ENCODE peak calls at places on chromosome 15, in four cellular contexts. J is SK-N-SH, V is colonic mucosa, O is K562. E is an unnamed sample.

GRCh38 chr15:29969587-29970401 is 113.0 kb upstream of the GOLGA8J start:
- DNase-seq in J (no peak), V (no peak), O (no peak), E (no peak)

GRCh38 chr15:78200276-78200930 is 34.0 kb downstream of the ACSBG1 start:
- DNase-seq in J (peak; percentile 3), V (peak; percentile 11), O (no peak), E (no peak)

GRCh38 chr15:94701281-94701985 is 470.1 kb downstream of the MCTP2 start:
- DNase-seq in J (no peak), V (no peak), O (no peak), E (no peak)

GRCh38 chr15:37101634-37102314 is 1.4 kb upstream of the MEIS2 start:
- DNase-seq in J (peak; percentile 78), V (peak; percentile 65), O (peak; percentile 85), E (peak; percentile 80)

GRCh38 chr15:48459571-48460461 is 128.6 kb downstream of the DUT start:
- DNase-seq in J (no peak), V (no peak), O (no peak), E (no peak)

GRCh38 chr15:80418892-80419537 is 14.8 kb downstream of the ARNT2 start:
- DNase-seq in J (peak; percentile 45), V (no peak), O (peak; percentile 41), E (peak; percentile 48)

GRCh38 chr15:50145451-50145872 is 26.4 kb upstream of the ATP8B4 start:
- DNase-seq in J (peak; percentile 67), V (no peak), O (peak; percentile 60), E (peak; percentile 53)

GRCh38 chr15:89912145-89912673 is 543 bp downstream of the ARPIN start:
- DNase-seq in J (peak; percentile 76), V (peak; percentile 79), O (no peak), E (no peak)

GRCh38 chr15:66293085-66293418 is 316 bp upstream of the DIS3L start:
- DNase-seq in J (no peak), V (no peak), O (no peak), E (no peak)

GRCh38 chr15:64460206-64460736 is at the start of gene ZNF609:
- DNase-seq in J (peak; percentile 94), V (peak; percentile 99), O (peak; percentile 95), E (peak; percentile 89)

GRCh38 chr15:50685191-50685975 is 1.2 kb downstream of the TRPM7 start:
- DNase-seq in J (peak; percentile 15), V (no peak), O (no peak), E (no peak)

GRCh38 chr15:64247535-64247905 is 84.7 kb upstream of the PPIB start:
- DNase-seq in J (no peak), V (no peak), O (no peak), E (no peak)

GRCh38 chr15:51967583-51967982 is 4.0 kb downstream of the LEO1 start:
- DNase-seq in J (no peak), V (no peak), O (no peak), E (no peak)

GRCh38 chr15:48250640-48251076 is 44.6 kb downstream of the SLC12A1 start:
- DNase-seq in J (peak; percentile 58), V (peak; percentile 20), O (peak; percentile 32), E (peak; percentile 65)

GRCh38 chr15:48537277-48538113 is 108.0 kb downstream of the FBN1 start:
- DNase-seq in J (no peak), V (no peak), O (no peak), E (no peak)

GRCh38 chr15:29935296-29936020 is 113.2 kb upstream of the TJP1 start:
- DNase-seq in J (no peak), V (peak; percentile 48), O (no peak), E (no peak)

GRCh38 chr15:76147906-76148553 is 88.2 kb downstream of the TMEM266 start:
- DNase-seq in J (peak; percentile 86), V (peak; percentile 73), O (peak; percentile 84), E (peak; percentile 44)

GRCh38 chr15:39781147-39781966 is 1.3 kb downstream of the FSIP1 start:
- DNase-seq in J (no peak), V (no peak), O (no peak), E (no peak)

GRCh38 chr15:81052046-81052445 is 51.3 kb downstream of the TLNRD1 start:
- DNase-seq in J (no peak), V (no peak), O (no peak), E (no peak)

GRCh38 chr15:49830411-49830810 is 209.6 kb downstream of the DTWD1 start:
- DNase-seq in J (no peak), V (no peak), O (no peak), E (no peak)

GRCh38 chr15:79282371-79283251 is at the start of gene ANKRD34C:
- DNase-seq in J (peak; percentile 81), V (no peak), O (no peak), E (no peak)

GRCh38 chr15:88505721-88506120 is 38.2 kb downstream of the MRPS11 start:
- DNase-seq in J (no peak), V (no peak), O (no peak), E (no peak)

GRCh38 chr15:38325290-38325990 is 72.8 kb downstream of the SPRED1 start:
- DNase-seq in J (no peak), V (no peak), O (no peak), E (no peak)

GRCh38 chr15:23035964-23036566 is 3.3 kb downstream of the TUBGCP5 start:
- DNase-seq in J (peak; percentile 73), V (peak; percentile 56), O (peak; percentile 75), E (peak; percentile 67)

GRCh38 chr15:42144841-42145375 is 11.5 kb downstream of the PLA2G4F start:
- DNase-seq in J (no peak), V (no peak), O (no peak), E (no peak)

GRCh38 chr15:65396283-65396964 is 18.6 kb upstream of the IGDCC3 start:
- DNase-seq in J (peak; percentile 60), V (no peak), O (no peak), E (no peak)

GRCh38 chr15:51924146-51925068 is 47.2 kb downstream of the LEO1 start:
- DNase-seq in J (no peak), V (no peak), O (no peak), E (no peak)

GRCh38 chr15:86870846-86871245 is 791.2 kb downstream of the AGBL1 start:
- DNase-seq in J (no peak), V (no peak), O (no peak), E (no peak)

GRCh38 chr15:84658788-84659411 is 901 bp upstream of the NMB start:
- DNase-seq in J (peak; percentile 26), V (no peak), O (no peak), E (no peak)

GRCh38 chr15:65318870-65319356 is 14.4 kb downstream of the RNU5B-1 start:
- DNase-seq in J (peak; percentile 86), V (peak; percentile 81), O (peak; percentile 86), E (peak; percentile 69)

GRCh38 chr15:69836526-69837230 is 261.0 kb downstream of the TLE3 start:
- DNase-seq in J (no peak), V (no peak), O (no peak), E (no peak)

GRCh38 chr15:69838951-69839350 is 258.8 kb downstream of the TLE3 start:
- DNase-seq in J (no peak), V (no peak), O (no peak), E (no peak)

GRCh38 chr15:69834256-69834655 is 263.5 kb downstream of the TLE3 start:
- DNase-seq in J (no peak), V (no peak), O (no peak), E (no peak)

GRCh38 chr15:69838338-69838737 is 259.4 kb downstream of the TLE3 start:
- DNase-seq in J (no peak), V (no peak), O (no peak), E (no peak)

DNA sequence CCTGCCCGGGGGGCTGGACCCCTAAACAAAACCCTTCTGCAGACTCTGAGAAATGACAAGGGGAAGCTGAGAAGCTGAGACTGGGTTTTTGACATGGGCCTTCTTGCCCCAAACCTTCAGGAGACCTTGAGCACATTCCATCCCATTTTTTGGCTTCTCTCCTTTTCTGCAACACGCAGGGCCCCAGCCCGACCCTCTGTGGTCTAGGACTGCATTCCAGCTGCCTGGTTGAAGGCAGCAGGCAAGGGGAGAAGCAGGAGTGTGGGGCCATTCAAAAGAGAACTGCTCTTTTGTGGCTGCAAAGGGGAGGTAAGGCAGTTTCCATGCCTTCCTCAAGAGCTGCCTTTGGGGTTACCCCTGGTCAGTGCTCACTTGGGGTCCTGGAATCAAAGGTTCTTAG is 263.0 kb downstream of the TLE3 start:
- DNase-seq in J (no peak), V (no peak), O (no peak), E (no peak)
- H3K9ac ChIP-seq in J (no peak overlapping the region), V (no peak overlapping the region), O (no peak overlapping the region), E (no peak overlapping the region)

GRCh38 chr15:58492661-58493397 is 61.0 kb downstream of the LIPC start:
- DNase-seq in J (no peak), V (no peak), O (peak; percentile 65), E (no peak)
- H3K9ac ChIP-seq in J (no peak overlapping the region), V (no peak overlapping the region), O (no peak overlapping the region), E (no peak overlapping the region)

GRCh38 chr15:31459011-31459748 is 132.5 kb downstream of the KLF13 start:
- DNase-seq in J (no peak), V (no peak), O (no peak), E (peak; percentile 95)

GRCh38 chr15:31461911-31462480 is 135.4 kb downstream of the KLF13 start:
- DNase-seq in J (no peak), V (no peak), O (no peak), E (no peak)

GRCh38 chr15:31463521-31464102 is 137.0 kb downstream of the KLF13 start:
- DNase-seq in J (no peak), V (no peak), O (no peak), E (no peak)

GRCh38 chr15:31458591-31458990 is 132.0 kb downstream of the KLF13 start:
- DNase-seq in J (no peak), V (no peak), O (no peak), E (no peak)

GRCh38 chr15:31461375-31461774 is 134.7 kb downstream of the KLF13 start:
- DNase-seq in J (no peak), V (no peak), O (no peak), E (no peak)
- H3K9ac ChIP-seq in J (no peak overlapping the region), V (no peak overlapping the region), O (no peak overlapping the region), E (no peak overlapping the region)

GRCh38 chr15:56298723-56299122 is 55.0 kb upstream of the RFX7 start:
- DNase-seq in J (no peak), V (no peak), O (no peak), E (no peak)

GRCh38 chr15:56295433-56295832 is 51.8 kb upstream of the RFX7 start:
- DNase-seq in J (no peak), V (no peak), O (no peak), E (no peak)

GRCh38 chr15:56291741-56292140 is 48.1 kb upstream of the RFX7 start:
- DNase-seq in J (no peak), V (no peak), O (no peak), E (no peak)

GRCh38 chr15:56293495-56294292 is 50.0 kb upstream of the RFX7 start:
- DNase-seq in J (no peak), V (no peak), O (peak; percentile 10), E (no peak)

DNA sequence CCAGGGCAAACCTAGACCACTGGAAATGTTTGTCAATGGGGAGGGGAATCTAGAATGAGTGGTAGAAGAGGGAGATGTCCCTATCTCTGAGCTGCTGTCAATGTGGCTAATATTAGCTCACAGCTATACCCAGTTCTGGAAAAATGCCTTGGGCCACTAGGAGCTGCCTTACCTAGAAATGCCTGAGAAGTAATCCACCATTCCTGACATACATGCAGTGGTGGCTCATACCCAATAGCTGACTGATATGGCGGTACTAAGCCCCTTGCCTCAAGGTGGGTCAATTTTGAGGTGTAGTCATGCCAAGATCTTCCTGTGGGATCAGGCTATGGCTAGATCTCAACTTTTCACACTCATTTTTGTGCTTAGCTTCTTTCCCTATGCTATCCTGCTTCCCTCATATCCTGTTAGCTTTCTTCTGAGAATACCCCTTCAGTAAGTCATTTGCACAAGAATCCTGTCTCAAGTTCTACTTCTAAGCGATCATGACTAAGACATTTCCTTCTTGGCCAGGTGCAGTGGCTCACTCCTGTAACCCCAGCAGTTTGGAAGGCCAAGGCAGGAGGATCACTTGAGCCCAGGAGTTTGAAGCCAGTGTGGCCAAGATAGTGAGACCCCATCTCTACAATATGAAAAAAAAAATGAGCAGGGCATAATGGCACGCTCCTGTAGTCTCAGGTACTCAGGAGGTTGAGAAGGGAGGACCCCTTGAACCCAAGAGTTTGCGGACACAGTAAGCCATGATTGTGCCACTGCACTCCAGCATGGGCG is 49.1 kb upstream of the RFX7 start:
- DNase-seq in J (no peak), V (no peak), O (no peak), E (no peak)
- H3K9ac ChIP-seq in J (no peak overlapping the region), V (no peak overlapping the region), O (no peak overlapping the region), E (no peak overlapping the region)